ENCODE peak calls at places on chromosomes 4 and X, in eight cellular contexts. U is BJ, H is GM23338, E is colonic mucosa, K is fibroblast of the aortic adventitia, Z is kidney, I is fibroblast of pulmonary artery, J is A549. Y is an unnamed sample.

GRCh38 chrX:19342331-19342906 is 1.3 kb upstream of the PDHA1 start:
- DNase-seq in U (no peak), I (no peak), K (no peak), H (no peak), J (no peak), Z (no peak), E (no peak), Y (no peak)

GRCh38 chrX:139949703-139950102 is 15.6 kb downstream of the CXorf66 start:
- DNase-seq in U (no peak), H (peak), E (no peak), J (peak), K (no peak), I (peak), Z (no peak), Y (no peak)

GRCh38 chr4:134722306-134722705 is 520.7 kb upstream of the PABPC4L start:
- DNase-seq in J (no peak), Z (no peak), E (no peak), K (no peak), I (no peak), H (no peak), U (no peak), Y (no peak)

GRCh38 chrX:20063716-20064351 is 52.9 kb downstream of the MAP7D2 start:
- DNase-seq in Z (no peak), U (no peak), J (no peak), K (no peak), E (no peak), I (no peak), H (peak), Y (no peak)

GRCh38 chr4:113537183-113537977 is 224.2 kb downstream of the CAMK2D start:
- DNase-seq in J (no peak), K (peak), U (no peak), H (no peak), Z (no peak), I (no peak), E (no peak), Y (no peak)

GRCh38 chr4:40848981-40849380 is 99.2 kb downstream of the NSUN7 start:
- DNase-seq in J (no peak), K (peak), H (no peak), U (no peak), I (peak), E (no peak), Z (no peak), Y (no peak)

GRCh38 chrX:100615015-100615414 is 21.6 kb downstream of the TSPAN6 start:
- DNase-seq in Z (no peak), U (peak), H (peak), E (peak), I (peak), J (peak), K (peak), Y (no peak)

GRCh38 chrX:129678176-129678880 is 23.6 kb upstream of the APLN start:
- DNase-seq in E (peak), H (peak), I (no peak), K (no peak), Z (peak), J (peak), U (no peak), Y (no peak)

GRCh38 chr4:139654516-139654915 is 11.1 kb upstream of the MGST2 start:
- DNase-seq in K (no peak), J (no peak), E (no peak), Z (no peak), H (no peak), I (no peak), U (no peak), Y (no peak)

GRCh38 chr4:119498520-119498919 is 130.1 kb downstream of the PDE5A start:
- DNase-seq in I (peak), E (no peak), U (no peak), Z (peak), J (no peak), H (no peak), K (peak), Y (no peak)

GRCh38 chr4:48112017-48112667 is 21.9 kb downstream of the TXK start:
- DNase-seq in U (no peak), I (no peak), E (no peak), H (peak), J (no peak), K (peak), Z (no peak), Y (no peak)

GRCh38 chrX:129983575-129984131 is 1.2 kb downstream of the BCORL1 start:
- DNase-seq in H (peak), K (no peak), E (peak), U (no peak), Z (peak), I (no peak), J (no peak), Y (no peak)

GRCh38 chr4:121168446-121168845 is 4.3 kb upstream of the TNIP3 start:
- DNase-seq in H (no peak), Z (no peak), K (no peak), U (no peak), E (no peak), I (no peak), J (no peak), Y (peak)

GRCh38 chr4:39446842-39447573 is 11.7 kb downstream of the RPL9 start:
- DNase-seq in Z (peak), E (peak), J (no peak), I (peak), H (peak), U (no peak), K (peak), Y (no peak)
- TF ChIP-seq CTCF in Z (no peak), E (peak), J (no peak), I (peak), H (peak), U (peak), K (peak), Y (peak)

DNA sequence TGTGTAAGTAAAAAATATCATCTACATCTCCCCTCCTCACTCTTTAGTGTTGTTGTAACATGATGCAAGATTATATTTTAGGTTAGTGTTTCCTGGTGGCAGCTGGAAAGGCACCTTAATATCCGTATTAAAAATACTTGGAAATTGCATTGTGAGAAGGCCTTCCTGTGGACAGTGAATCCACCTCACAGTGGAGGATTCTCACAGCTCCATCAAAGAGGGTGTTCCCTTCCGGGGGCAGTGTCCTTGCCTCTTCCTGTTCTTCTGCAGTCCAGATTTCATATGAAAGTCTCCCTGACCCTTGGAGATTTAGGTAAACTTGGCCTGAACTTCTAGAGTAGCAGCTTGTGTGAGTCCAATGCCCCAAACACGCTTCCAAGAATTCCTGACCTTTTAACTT is 29.9 kb upstream of the GAB1 start:
- DNase-seq in I (no peak), Z (no peak), J (no peak), U (no peak), K (no peak), E (no peak), H (no peak), Y (no peak)
- H3K4me3 ChIP-seq in I (no peak), Z (no peak), J (no peak), U (no peak), K (no peak), E (no peak), H (no peak), Y (no peak)

DNA sequence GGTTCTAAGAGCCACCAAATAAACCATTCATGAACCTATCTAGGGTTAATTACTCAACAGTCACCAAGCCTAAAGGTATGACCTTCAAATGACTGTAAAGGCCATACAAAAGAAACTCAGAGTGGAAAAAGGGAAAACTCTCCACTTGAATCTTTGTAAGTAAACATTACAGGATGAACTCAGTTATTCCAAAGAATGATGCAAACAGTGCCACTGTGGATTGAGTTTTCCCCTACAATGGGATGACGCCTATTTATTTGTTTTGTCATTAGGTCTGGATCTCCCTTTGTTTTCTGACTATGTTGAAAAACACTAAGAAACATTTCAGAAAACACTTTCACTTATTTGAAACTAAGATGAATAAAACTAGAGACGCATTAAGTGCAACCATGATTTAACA is 12.7 kb downstream of the NUDT6 start:
- DNase-seq in K (no peak), U (no peak), E (no peak), Z (no peak), H (no peak), J (no peak), I (no peak), Y (no peak)
- TF ChIP-seq CTCF in K (no peak), U (no peak), E (no peak), Z (no peak), H (no peak), J (no peak), I (no peak), Y (no peak)

GRCh38 chr4:185931986-185932385 is 120.0 kb upstream of the SORBS2 start:
- DNase-seq in J (no peak), U (no peak), I (no peak), Z (no peak), E (no peak), K (no peak), H (no peak), Y (no peak)
- H3K4me3 ChIP-seq in J (no peak), U (no peak), I (no peak), Z (no peak), E (no peak), K (peak), H (no peak), Y (no peak)